ENCODE peak calls at places on chromosome 21, in four cellular contexts. W is ovary, N is A549, M is transverse colon. X is an unnamed sample. For H3K4me1, the result is how much of the 10 kb centered on the place peaks cover.

GRCh38 chr21:30408782-30409494 is 13.1 kb downstream of the KRTAP13-1 start:
- DNase-seq in W (no peak), N (peak), M (peak), X (no peak)

GRCh38 chr21:43639470-43640178 is 19.7 kb downstream of the HSF2BP start:
- DNase-seq in W (no peak), N (no peak), M (no peak), X (no peak)

GRCh38 chr21:14438204-14438603 is 55.3 kb upstream of the HSPA13 start:
- DNase-seq in W (no peak), N (no peak), M (no peak), X (no peak)

GRCh38 chr21:32940079-32941014 is 85.4 kb upstream of the OLIG2 start:
- DNase-seq in W (no peak), N (peak), M (peak), X (no peak)

GRCh38 chr21:39184050-39184980 is 1.1 kb upstream of the PSMG1 start:
- DNase-seq in W (no peak), N (no peak), M (no peak), X (no peak)

GRCh38 chr21:38787461-38788274 is 18.1 kb upstream of the ETS2 start:
- DNase-seq in W (no peak), N (peak), M (peak), X (no peak)

GRCh38 chr21:41727784-41728763 is 38.8 kb downstream of the RIPK4 start:
- DNase-seq in W (no peak), N (no peak), M (no peak), X (no peak)

GRCh38 chr21:24023402-24023801 is 1583.9 kb downstream of the MRPL39 start:
- DNase-seq in W (no peak), N (no peak), M (no peak), X (no peak)

GRCh38 chr21:24658926-24659325 is 948.4 kb downstream of the MRPL39 start:
- DNase-seq in W (no peak), N (no peak), M (no peak), X (no peak)

GRCh38 chr21:43192501-43193081 is 23.8 kb downstream of the CRYAA start:
- DNase-seq in W (peak), N (no peak), M (no peak), X (no peak)

GRCh38 chr21:17612565-17613241 is at the start of gene BTG3:
- DNase-seq in W (peak), N (peak), M (peak), X (peak)

GRCh38 chr21:17613242-17613676 is 558 bp upstream of the BTG3 start:
- DNase-seq in W (peak), N (no peak), M (peak), X (peak)

GRCh38 chr21:17612023-17612564 is 607 bp downstream of the BTG3 start:
- DNase-seq in W (peak), N (no peak), M (peak), X (no peak)

GRCh38 chr21:17610862-17611261 is 1.8 kb downstream of the BTG3 start:
- DNase-seq in W (peak), N (no peak), M (peak), X (no peak)

DNA sequence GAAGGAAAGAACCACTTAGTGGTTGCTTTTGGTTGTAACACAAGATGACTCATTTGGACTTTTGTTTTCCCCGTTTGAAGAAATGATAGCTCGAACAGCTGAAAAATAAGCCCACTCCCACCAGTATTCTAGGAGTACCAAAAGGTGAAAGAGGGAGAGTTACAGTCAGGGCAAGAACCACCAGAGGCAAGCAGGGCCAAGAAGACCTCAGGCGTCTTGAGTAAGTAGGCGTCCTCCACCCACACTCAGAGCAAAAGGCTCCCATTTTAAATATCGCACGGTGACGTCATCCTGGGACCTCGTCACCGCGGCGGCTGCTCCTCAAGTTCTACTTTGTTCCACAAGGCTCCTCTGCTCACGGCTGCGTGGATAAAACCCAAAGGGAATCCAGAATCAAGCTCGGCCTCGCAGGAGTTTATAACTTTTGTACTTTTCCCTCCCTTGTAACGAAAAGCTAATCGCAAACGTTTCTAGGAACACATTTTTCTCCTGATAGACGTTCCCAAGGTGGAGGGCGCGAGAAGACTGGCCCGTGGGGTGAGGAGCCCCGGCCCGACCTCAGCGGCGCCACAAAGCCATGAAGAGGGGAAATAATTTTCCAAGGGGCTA is 1.2 kb downstream of the BTG3 start:
- DNase-seq in W (peak), N (peak), M (peak), X (peak)
- TF ChIP-seq POLR2A in W (no peak), N (no peak), M (peak), X (peak)

DNA sequence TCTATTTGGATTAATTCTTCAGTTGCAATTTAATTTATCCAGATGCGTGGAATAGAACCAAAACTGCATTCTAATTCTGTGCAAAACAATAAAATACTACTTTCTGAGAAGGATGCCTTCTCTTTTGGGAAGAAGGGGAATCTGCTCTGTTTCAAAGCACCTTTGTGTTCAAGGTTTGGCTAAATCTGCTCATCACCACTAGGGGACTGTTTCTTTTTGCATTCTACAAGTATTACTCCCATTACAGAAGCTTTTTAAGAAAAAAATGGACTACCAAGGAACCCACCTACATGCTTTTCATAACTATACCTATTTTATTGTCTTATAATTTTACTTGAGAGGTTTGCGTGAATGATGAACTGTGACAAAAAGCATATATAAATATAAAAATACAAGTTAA is 18.2 kb downstream of the MRPS6 start:
- DNase-seq in W (no peak), N (no peak), M (no peak), X (no peak)
- H3K4me1 ChIP-seq in W (under half), N (under half), M (under half), X (under half)

GRCh38 chr21:25734654-25735220 is at the start of the genes ATP5PF and GABPA:
- DNase-seq in W (peak), N (peak), M (peak), X (peak)
- TF ChIP-seq EP300 in W (peak), N (no peak), M (no peak), X (peak)

GRCh38 chr21:29178936-29179335 is 48.5 kb downstream of the MAP3K7CL start:
- DNase-seq in W (no peak), N (no peak), M (no peak), X (no peak)

GRCh38 chr21:29184047-29184446 is 53.6 kb downstream of the MAP3K7CL start:
- DNase-seq in W (no peak), N (no peak), M (no peak), X (no peak)

GRCh38 chr21:29182674-29183073 is 52.2 kb downstream of the MAP3K7CL start:
- DNase-seq in W (no peak), N (no peak), M (no peak), X (no peak)

GRCh38 chr21:29179503-29179902 is 49.1 kb downstream of the MAP3K7CL start:
- DNase-seq in W (no peak), N (no peak), M (no peak), X (no peak)

GRCh38 chr21:29181799-29182470 is 51.5 kb downstream of the MAP3K7CL start:
- DNase-seq in W (no peak), N (peak), M (peak), X (no peak)
- TF ChIP-seq POLR2A in W (no peak), N (no peak), M (no peak), X (no peak)

DNA sequence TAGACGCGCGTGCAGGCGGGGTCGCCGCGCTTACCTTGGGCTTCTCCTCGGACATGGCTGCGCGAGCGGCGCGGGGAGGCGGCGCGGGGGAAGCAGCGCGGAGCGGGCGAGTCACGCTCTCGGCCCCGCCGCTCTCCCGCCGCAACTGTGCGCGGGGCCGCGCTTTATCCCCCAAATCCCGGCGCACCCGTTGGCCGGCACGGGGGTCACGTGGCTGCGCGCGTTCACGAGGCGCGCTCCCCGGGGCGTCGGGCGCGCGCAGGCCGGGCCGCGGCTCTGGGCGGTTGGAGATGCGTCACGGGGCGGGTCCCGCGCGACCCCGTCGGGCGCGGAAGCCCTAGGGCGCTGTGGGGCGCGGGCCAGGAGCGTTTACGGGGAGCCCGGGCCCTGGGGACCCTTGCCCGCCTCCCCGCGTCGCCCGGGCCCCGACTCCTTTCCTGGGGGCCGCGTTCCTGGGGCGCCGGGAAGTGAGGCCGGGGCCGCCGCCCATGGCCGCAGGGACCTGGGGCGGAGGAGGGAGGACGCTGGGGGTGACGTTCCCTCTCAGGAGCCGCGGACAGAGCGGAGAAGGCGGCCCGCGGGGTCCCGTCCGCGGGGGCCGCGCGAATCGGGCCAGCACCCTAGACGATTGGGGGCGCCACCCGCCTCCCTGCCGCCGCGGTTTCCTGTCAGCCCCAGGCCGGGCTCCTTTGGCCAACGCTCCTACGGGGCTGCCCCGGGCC is at the start of gene SUMO3:
- DNase-seq in W (peak), N (peak), M (peak), X (peak)
- H3K4me1 ChIP-seq in W (under half), N (under half), M (under half), X (under half)

GRCh38 chr21:34526236-34526617 is 14.2 kb upstream of the KCNE1 start:
- DNase-seq in W (no peak), N (no peak), M (no peak), X (no peak)

GRCh38 chr21:34528131-34528561 is 16.1 kb upstream of the KCNE1 start:
- DNase-seq in W (no peak), N (no peak), M (no peak), X (no peak)

GRCh38 chr21:34530264-34530663 is 18.3 kb upstream of the KCNE1 start:
- DNase-seq in W (no peak), N (no peak), M (no peak), X (no peak)

GRCh38 chr21:34524671-34525601 is 12.9 kb upstream of the KCNE1 start:
- DNase-seq in W (no peak), N (no peak), M (no peak), X (no peak)

DNA sequence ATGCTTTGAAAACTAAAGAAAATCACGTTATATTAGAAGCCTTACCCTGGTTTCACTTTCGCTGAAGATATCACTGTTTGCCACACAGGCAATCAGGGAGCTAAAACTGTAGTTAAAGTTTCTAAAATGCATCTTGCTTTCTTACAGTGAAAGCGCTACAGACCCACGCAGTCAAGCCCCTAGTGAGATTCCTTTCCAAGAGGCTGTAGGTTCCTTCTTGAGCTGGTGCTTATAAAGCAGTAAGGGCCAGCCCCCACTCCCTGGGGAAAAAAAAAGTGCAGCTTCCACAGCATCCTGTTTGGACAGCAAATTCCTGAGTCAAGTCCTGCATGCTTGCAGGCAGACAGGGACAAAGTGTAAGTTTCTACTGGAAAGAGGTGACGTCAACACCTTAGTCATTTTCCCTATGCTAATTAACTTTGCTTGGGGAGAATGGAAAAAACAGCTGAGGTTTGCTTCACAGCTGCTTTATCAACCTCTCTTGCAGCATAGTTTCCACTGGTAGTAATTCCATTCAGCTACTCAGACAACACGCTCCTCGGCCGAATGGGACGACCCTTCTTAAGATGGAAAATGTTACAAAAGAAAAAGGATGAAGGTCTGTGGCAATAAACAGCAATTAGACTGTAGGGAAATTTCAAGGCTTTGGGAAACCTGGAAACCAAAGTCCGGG is 14.7 kb upstream of the KCNE1 start:
- DNase-seq in W (peak), N (peak), M (peak), X (peak)
- TF ChIP-seq EP300 in W (peak), N (no peak), M (peak), X (peak)